ENCODE peak calls at places on chromosome 3, in ten cellular contexts. L is NAMALWA; P is HFF-Myc; M is EH; C is ecto neural progenitor cell; V is H9; S is A549; Z is GM12891; O is natural killer cell treated with Interleukin-12 subunit alpha and Interleukin-12 subunit beta and Interleukin-15 and Interleukin-18, amount 100 ng/mL, for 72 hours; U is stromal cell of bone marrow. I is an unnamed sample.

GRCh38 chr3:23004971-23005370 is 198.2 kb upstream of the UBE2E2 start:
- DNase-seq in U (peak; percentile 25), S (peak; percentile 15), M (peak; percentile 72), P (no peak), O (no peak), V (no peak), Z (no peak), C (no peak), L (no peak), I (peak; percentile 88)

GRCh38 chr3:103077910-103078309 is 643.1 kb downstream of the ZPLD1 start:
- DNase-seq in C (no peak), S (no peak), U (no peak), Z (no peak), L (no peak), V (no peak), M (no peak), O (no peak), P (no peak), I (no peak)

GRCh38 chr3:159978353-159978752 is 10.3 kb upstream of the IL12A start:
- DNase-seq in S (no peak), Z (no peak), C (no peak), U (no peak), M (no peak), P (no peak), L (no peak), O (no peak), V (no peak), I (no peak)

GRCh38 chr3:107110596-107111305 is 266.5 kb upstream of the CCDC54 start:
- DNase-seq in M (no peak), O (no peak), C (no peak), Z (no peak), P (no peak), L (no peak), V (no peak), S (no peak), U (no peak), I (no peak)

GRCh38 chr3:141070727-141071357 is 19.7 kb downstream of the SPSB4 start:
- DNase-seq in L (no peak), C (peak; percentile 75), M (no peak), O (peak; percentile 46), S (no peak), V (peak; percentile 91), U (no peak), P (no peak), Z (no peak), I (no peak)

GRCh38 chr3:514206-514605 is 317.6 kb downstream of the CHL1 start:
- DNase-seq in S (no peak), M (no peak), L (no peak), P (no peak), Z (no peak), O (no peak), U (no peak), V (no peak), C (no peak), I (no peak)

GRCh38 chr3:82080261-82080660 is 318.8 kb upstream of the GBE1 start:
- DNase-seq in L (peak; percentile 3), U (peak; percentile 6), V (no peak), C (no peak), O (no peak), S (no peak), Z (no peak), P (no peak), M (peak; percentile 21), I (no peak)

GRCh38 chr3:134008630-134009156 is 21.0 kb downstream of the SLCO2A1 start:
- DNase-seq in S (no peak), U (peak; percentile 26), L (no peak), O (peak; percentile 12), M (peak; percentile 99), Z (no peak), V (no peak), P (peak; percentile 44), C (no peak), I (peak; percentile 98)

GRCh38 chr3:143142354-143142753 is 22.8 kb downstream of the CHST2 start:
- DNase-seq in Z (no peak), U (no peak), P (no peak), O (no peak), L (no peak), M (no peak), S (no peak), C (no peak), V (no peak), I (no peak)

GRCh38 chr3:71438004-71438685 is 145.4 kb downstream of the FOXP1 start:
- DNase-seq in C (no peak), P (no peak), V (no peak), M (no peak), Z (no peak), U (no peak), L (no peak), O (no peak), S (no peak), I (no peak)

GRCh38 chr3:37114251-37115145 is 59.9 kb downstream of the LRRFIP2 start:
- DNase-seq in P (peak; percentile 36), C (no peak), Z (no peak), U (peak; percentile 87), M (peak; percentile 91), V (no peak), O (no peak), S (no peak), L (no peak), I (peak; percentile 91)

GRCh38 chr3:187807086-187807862 is 62.0 kb upstream of the BCL6 start:
- DNase-seq in P (no peak), L (no peak), O (no peak), Z (no peak), M (peak; percentile 54), S (no peak), V (no peak), U (peak; percentile 52), C (no peak), I (peak; percentile 71)

GRCh38 chr3:179276001-179276400 is 25.1 kb upstream of the KCNMB3 start:
- DNase-seq in S (no peak), C (no peak), V (no peak), M (no peak), L (no peak), Z (no peak), O (no peak), U (no peak), P (no peak), I (no peak)

GRCh38 chr3:29144361-29144760 is 136.5 kb upstream of the RBMS3 start:
- DNase-seq in O (no peak), V (no peak), M (no peak), P (no peak), L (no peak), S (no peak), Z (no peak), C (no peak), U (no peak), I (no peak)

GRCh38 chr3:129398803-129399144 is 29.7 kb downstream of the EFCAB12 start:
- DNase-seq in L (peak; percentile 40), C (peak; percentile 52), P (no peak), V (no peak), O (no peak), S (no peak), Z (no peak), U (no peak), M (peak; percentile 50), I (peak; percentile 24)

GRCh38 chr3:30658328-30659052 is 52.1 kb downstream of the TGFBR2 start:
- DNase-seq in C (no peak), L (peak; percentile 48), V (no peak), U (no peak), P (peak; percentile 79), M (peak; percentile 83), Z (no peak), S (no peak), O (no peak), I (peak; percentile 88)

GRCh38 chr3:102451556-102451955 is 16.7 kb downstream of the ZPLD1 start:
- DNase-seq in Z (no peak), P (no peak), O (no peak), L (no peak), U (no peak), S (no peak), C (no peak), V (no peak), M (no peak), I (no peak)

GRCh38 chr3:66037986-66038369 is 740 bp downstream of the MAGI1 start:
- DNase-seq in M (peak; percentile 16), P (no peak), O (no peak), S (no peak), V (no peak), U (no peak), C (peak; percentile 61), Z (no peak), L (no peak), I (no peak)

GRCh38 chr3:54999159-54999558 is 71.3 kb upstream of the LRTM1 start:
- DNase-seq in V (peak; percentile 60), O (no peak), C (no peak), S (peak; percentile 27), U (peak; percentile 62), P (peak; percentile 40), M (peak; percentile 93), Z (no peak), L (peak; percentile 12), I (peak; percentile 94)

GRCh38 chr3:4261411-4261810 is 41.8 kb upstream of the SETMAR start:
- DNase-seq in C (no peak), P (no peak), L (no peak), M (no peak), Z (no peak), V (no peak), U (no peak), S (no peak), O (no peak), I (no peak)

GRCh38 chr3:55718475-55718874 is 231.4 kb upstream of the WNT5A start:
- DNase-seq in S (no peak), V (no peak), Z (no peak), P (no peak), L (no peak), U (no peak), O (no peak), M (peak; percentile 92), C (no peak), I (peak; percentile 66)

GRCh38 chr3:67083277-67083676 is 85.2 kb downstream of the KBTBD8 start:
- DNase-seq in U (no peak), V (no peak), C (no peak), L (peak; percentile 28), M (peak; percentile 63), O (peak; percentile 83), P (peak; percentile 43), Z (no peak), S (no peak), I (no peak)